ENCODE peak calls at places on chromosome 20, in seven cellular contexts. Q is astrocyte, L is PC-3, Y is right lobe of liver, M is breast epithelium, K is fibroblast of lung, G is ascending aorta. Z is an unnamed sample.

GRCh38 chr20:3804254-3804751 is 8.2 kb downstream of the CDC25B start:
- DNase-seq in K (no peak), L (no peak), Y (no peak), Q (no peak), M (no peak), G (no peak), Z (no peak)

GRCh38 chr20:4471221-4471620 is 250.5 kb upstream of the PRND start:
- DNase-seq in L (no peak), Y (no peak), M (no peak), G (no peak), K (peak; percentile 55), Q (peak; percentile 44), Z (no peak)

GRCh38 chr20:21002486-21002885 is 103.7 kb downstream of the LINC00237 start:
- DNase-seq in G (no peak), Q (no peak), L (no peak), M (no peak), K (no peak), Y (no peak), Z (no peak)

GRCh38 chr20:34791289-34792020 is 34.0 kb downstream of the NCOA6 start:
- DNase-seq in M (no peak), Y (no peak), L (peak; percentile 50), K (peak; percentile 42), G (no peak), Q (peak; percentile 28), Z (no peak)

GRCh38 chr20:25259788-25260254 is 11.9 kb downstream of the PYGB start:
- DNase-seq in Q (no peak), L (no peak), G (no peak), M (no peak), Y (no peak), K (no peak), Z (no peak)

GRCh38 chr20:45993197-45993951 is 15.3 kb upstream of the MMP9 start:
- DNase-seq in G (no peak), K (peak; percentile 29), Y (no peak), M (peak; percentile 70), Q (no peak), L (peak; percentile 99), Z (no peak)

GRCh38 chr20:43925786-43926185 is 11.1 kb downstream of the TOX2 start:
- DNase-seq in K (peak; percentile 59), L (peak; percentile 52), Q (peak; percentile 36), Y (peak; percentile 46), G (no peak), M (no peak), Z (no peak)

GRCh38 chr20:53021934-53022333 is 49.8 kb downstream of the TSHZ2 start:
- DNase-seq in Y (no peak), Q (peak; percentile 64), M (no peak), G (no peak), K (peak; percentile 70), L (no peak), Z (no peak)

GRCh38 chr20:45337367-45338120 is 10.7 kb downstream of the SDC4 start:
- DNase-seq in M (peak; percentile 91), Y (peak; percentile 65), L (peak; percentile 78), K (peak; percentile 98), G (peak; percentile 35), Q (peak; percentile 96), Z (no peak)

GRCh38 chr20:51700809-51701285 is 67.3 kb downstream of the ATP9A start:
- DNase-seq in Q (no peak), Y (no peak), G (no peak), L (peak; percentile 92), K (peak; percentile 39), M (no peak), Z (no peak)

GRCh38 chr20:6579824-6580223 is 187.7 kb upstream of the BMP2 start:
- DNase-seq in L (no peak), K (peak; percentile 39), Y (no peak), M (no peak), Q (peak; percentile 41), G (no peak), Z (no peak)

GRCh38 chr20:14295238-14295637 is 42.2 kb downstream of the FLRT3 start:
- DNase-seq in Q (no peak), K (no peak), M (no peak), L (no peak), Y (no peak), G (no peak), Z (no peak)

DNA sequence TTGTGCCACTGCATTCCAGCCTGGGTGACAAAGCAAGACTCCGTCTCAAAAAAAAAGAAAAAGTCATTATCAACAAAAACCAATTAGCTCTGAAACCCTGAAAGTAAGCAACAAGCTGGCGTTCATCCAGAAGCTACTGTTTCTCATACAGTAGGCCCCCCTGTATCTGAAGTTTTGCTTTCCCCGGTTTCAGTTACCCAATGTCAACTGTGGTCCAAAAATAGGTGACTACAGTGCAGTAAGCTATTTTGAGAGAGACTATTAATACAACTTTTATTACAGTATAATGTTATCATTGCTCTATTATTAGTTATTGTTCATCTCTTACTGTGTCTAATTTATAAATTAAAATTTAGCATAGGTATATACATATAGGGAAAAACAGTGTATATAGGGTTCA is 135.1 kb downstream of the KIF16B start:
- DNase-seq in L (no peak), G (no peak), K (no peak), Q (no peak), M (no peak), Y (no peak), Z (no peak)
- H3K9me3 ChIP-seq in L (no peaks in the 10 kb centered on the region), G (no peaks in the 10 kb centered on the region), K (no peaks in the 10 kb centered on the region), Q (no peaks in the 10 kb centered on the region), M (no peaks in the 10 kb centered on the region), Y (no peaks in the 10 kb centered on the region), Z (no peaks in the 10 kb centered on the region)

GRCh38 chr20:42432485-42432884 is 757.2 kb downstream of the PTPRT start:
- DNase-seq in G (no peak), Q (no peak), L (no peak), K (no peak), Y (no peak), M (no peak), Z (no peak)

GRCh38 chr20:42435230-42435629 is 754.5 kb downstream of the PTPRT start:
- DNase-seq in L (no peak), M (no peak), Y (no peak), G (no peak), Q (no peak), K (no peak), Z (no peak)

GRCh38 chr20:42432931-42433330 is 756.8 kb downstream of the PTPRT start:
- DNase-seq in Q (no peak), K (no peak), G (no peak), M (no peak), Y (no peak), L (no peak), Z (no peak)

GRCh38 chr20:42430525-42431046 is 759.1 kb downstream of the PTPRT start:
- DNase-seq in Y (no peak), K (no peak), G (no peak), Q (no peak), M (no peak), L (no peak), Z (no peak)

GRCh38 chr20:42430059-42430458 is 759.6 kb downstream of the PTPRT start:
- DNase-seq in Q (no peak), M (no peak), G (no peak), Y (no peak), L (no peak), K (no peak), Z (no peak)
- H3K9me3 ChIP-seq in Q (peaks cover 5% of the 10 kb centered on the region), M (no peaks in the 10 kb centered on the region), G (no peaks in the 10 kb centered on the region), Y (no peaks in the 10 kb centered on the region), L (peaks cover 41% of the 10 kb centered on the region), K (no peaks in the 10 kb centered on the region), Z (no peaks in the 10 kb centered on the region)

GRCh38 chr20:63775096-63775978 is 35.8 kb downstream of the SLC2A4RG start:
- DNase-seq in Q (peak; percentile 12), L (no peak), M (no peak), G (no peak), Y (no peak), K (peak; percentile 46), Z (no peak)

GRCh38 chr20:63777614-63778013 is 38.0 kb downstream of the SLC2A4RG start:
- DNase-seq in G (no peak), M (no peak), L (no peak), K (no peak), Q (no peak), Y (no peak), Z (no peak)

GRCh38 chr20:63781181-63781580 is 41.6 kb downstream of the SLC2A4RG start:
- DNase-seq in K (no peak), M (no peak), L (no peak), Q (no peak), Y (no peak), G (no peak), Z (no peak)

GRCh38 chr20:63778857-63779256 is 39.3 kb downstream of the SLC2A4RG start:
- DNase-seq in G (no peak), L (no peak), Q (no peak), M (no peak), K (no peak), Y (no peak), Z (no peak)

DNA sequence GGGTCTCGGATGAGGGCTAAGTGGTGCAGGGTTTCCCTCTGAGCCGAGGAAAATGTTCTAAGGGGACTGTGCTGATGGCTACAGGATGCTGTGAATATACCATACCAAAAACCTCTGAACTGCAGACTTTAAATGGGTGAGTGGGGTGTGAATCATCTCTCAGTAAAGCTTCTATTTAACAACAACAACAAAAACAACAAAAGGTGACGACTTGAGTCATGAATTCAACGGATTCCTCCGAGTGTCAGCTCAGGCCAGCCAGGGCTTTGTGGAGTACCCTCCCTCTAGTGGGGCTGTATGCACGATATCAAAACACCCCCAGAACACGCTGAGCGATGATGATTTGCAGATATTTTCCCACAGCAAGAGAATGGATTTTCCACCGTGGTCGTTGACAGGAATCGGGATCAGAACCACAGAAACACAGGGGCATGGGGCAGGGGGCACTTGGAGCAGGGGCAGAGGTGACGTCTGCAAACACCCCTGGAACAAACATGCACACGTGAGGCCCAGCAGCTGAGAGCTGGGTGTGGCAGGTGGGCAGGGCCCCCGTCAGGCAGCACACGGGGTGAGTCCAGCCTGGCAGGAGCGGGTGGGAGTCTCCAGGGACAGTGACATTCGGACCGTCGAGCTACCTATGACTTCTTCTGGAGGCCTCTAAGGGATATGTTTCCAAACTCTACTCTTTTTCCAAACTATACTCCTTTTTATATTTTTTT is 38.6 kb downstream of the SLC2A4RG start:
- DNase-seq in M (no peak), Y (no peak), L (peak; percentile 75), K (peak; percentile 12), G (no peak), Q (no peak), Z (no peak)
- H3K9me3 ChIP-seq in M (no peaks in the 10 kb centered on the region), Y (no peaks in the 10 kb centered on the region), L (no peaks in the 10 kb centered on the region), K (no peaks in the 10 kb centered on the region), G (no peaks in the 10 kb centered on the region), Q (no peaks in the 10 kb centered on the region), Z (no peaks in the 10 kb centered on the region)

GRCh38 chr20:55239269-55239668 is 763.9 kb downstream of the DOK5 start:
- DNase-seq in M (no peak), L (no peak), K (no peak), Y (no peak), G (no peak), Q (no peak), Z (no peak)

GRCh38 chr20:55242853-55243252 is 762.5 kb downstream of the CBLN4 start:
- DNase-seq in M (no peak), K (no peak), G (no peak), L (no peak), Q (no peak), Y (no peak), Z (no peak)
- H3K9me3 ChIP-seq in M (no peaks in the 10 kb centered on the region), K (no peaks in the 10 kb centered on the region), G (no peaks in the 10 kb centered on the region), L (peaks cover 37% of the 10 kb centered on the region), Q (peaks cover 2% of the 10 kb centered on the region), Y (no peaks in the 10 kb centered on the region), Z (no peaks in the 10 kb centered on the region)

DNA sequence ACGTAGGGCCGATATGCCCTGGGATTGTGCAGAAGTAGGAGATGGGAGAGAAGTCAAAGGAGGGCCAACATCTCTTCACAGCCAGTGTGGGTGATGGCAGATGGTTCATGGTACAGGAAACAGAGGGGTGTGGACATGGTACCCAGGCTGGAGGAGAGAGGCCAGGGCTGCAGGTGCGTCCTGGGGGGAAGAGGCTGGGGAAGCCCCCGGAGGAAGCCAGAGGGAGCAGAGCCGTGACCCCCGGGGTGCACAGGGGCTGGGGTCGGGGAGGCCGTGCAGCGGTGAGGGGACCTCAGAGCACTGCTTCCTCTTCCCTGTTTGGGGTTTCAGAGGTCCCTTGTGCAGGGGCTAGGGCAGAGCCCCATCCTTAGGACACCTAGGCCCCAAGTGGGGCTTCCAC is 11.2 kb upstream of the ZBTB46 start:
- DNase-seq in G (no peak), K (no peak), L (no peak), Q (no peak), Y (no peak), M (no peak), Z (no peak)
- H3K9me3 ChIP-seq in G (no peaks in the 10 kb centered on the region), K (no peaks in the 10 kb centered on the region), L (no peaks in the 10 kb centered on the region), Q (no peaks in the 10 kb centered on the region), Y (no peaks in the 10 kb centered on the region), M (no peaks in the 10 kb centered on the region), Z (no peaks in the 10 kb centered on the region)